ENCODE peak calls at places on chromosomes 7 and 10, in eight cellular contexts. One of them, this sample, is unnamed.

GRCh38 chr10:110207805-110208613 is 604 bp downstream of the MXI1 start:
- DNase-seq in prostate gland: peak; percentile 36
- DNase-seq in naive thymus-derived CD4-positive, alpha-beta T cell: peak; percentile 59
- DNase-seq in lung microvascular endothelial cell: peak; percentile 19
- DNase-seq in stimulated activated CD4-positive, alpha-beta T cell treated with anti-CD3 and anti-CD28 coated beads, Interleukin-15, amount 100 ng/mL, for 1 hour: no peak
- DNase-seq in endothelial cell: peak; percentile 43
- DNase-seq in MV-4-11: peak; percentile 57
- DNase-seq in EL: peak; percentile 43
- DNase-seq in this sample: peak; percentile 54

GRCh38 chr10:102545997-102546396 is 42.2 kb downstream of the SUFU start:
- DNase-seq in prostate gland: no peak
- DNase-seq in naive thymus-derived CD4-positive, alpha-beta T cell: no peak
- DNase-seq in lung microvascular endothelial cell: no peak
- DNase-seq in stimulated activated CD4-positive, alpha-beta T cell treated with anti-CD3 and anti-CD28 coated beads, Interleukin-15, amount 100 ng/mL, for 1 hour: no peak
- DNase-seq in endothelial cell: no peak
- DNase-seq in MV-4-11: no peak
- DNase-seq in EL: no peak
- DNase-seq in this sample: no peak

GRCh38 chr10:23793577-23793976 is 354.7 kb downstream of the OTUD1 start:
- DNase-seq in prostate gland: no peak
- DNase-seq in naive thymus-derived CD4-positive, alpha-beta T cell: no peak
- DNase-seq in lung microvascular endothelial cell: no peak
- DNase-seq in stimulated activated CD4-positive, alpha-beta T cell treated with anti-CD3 and anti-CD28 coated beads, Interleukin-15, amount 100 ng/mL, for 1 hour: no peak
- DNase-seq in endothelial cell: no peak
- DNase-seq in MV-4-11: no peak
- DNase-seq in EL: no peak
- DNase-seq in this sample: no peak

GRCh38 chr10:69071610-69072009 is 16.3 kb upstream of the SRGN start:
- DNase-seq in prostate gland: no peak
- DNase-seq in naive thymus-derived CD4-positive, alpha-beta T cell: no peak
- DNase-seq in lung microvascular endothelial cell: peak; percentile 49
- DNase-seq in stimulated activated CD4-positive, alpha-beta T cell treated with anti-CD3 and anti-CD28 coated beads, Interleukin-15, amount 100 ng/mL, for 1 hour: no peak
- DNase-seq in endothelial cell: no peak
- DNase-seq in MV-4-11: no peak
- DNase-seq in EL: no peak
- DNase-seq in this sample: no peak

GRCh38 chr7:142813262-142813661 is 41.6 kb upstream of the EPHB6 start:
- DNase-seq in prostate gland: no peak
- DNase-seq in naive thymus-derived CD4-positive, alpha-beta T cell: no peak
- DNase-seq in lung microvascular endothelial cell: peak; percentile 13
- DNase-seq in stimulated activated CD4-positive, alpha-beta T cell treated with anti-CD3 and anti-CD28 coated beads, Interleukin-15, amount 100 ng/mL, for 1 hour: no peak
- DNase-seq in endothelial cell: no peak
- DNase-seq in MV-4-11: no peak
- DNase-seq in EL: peak; percentile 81
- DNase-seq in this sample: no peak

GRCh38 chr10:35854661-35855060 is 212.6 kb upstream of the FZD8 start:
- DNase-seq in prostate gland: no peak
- DNase-seq in naive thymus-derived CD4-positive, alpha-beta T cell: no peak
- DNase-seq in lung microvascular endothelial cell: no peak
- DNase-seq in stimulated activated CD4-positive, alpha-beta T cell treated with anti-CD3 and anti-CD28 coated beads, Interleukin-15, amount 100 ng/mL, for 1 hour: no peak
- DNase-seq in endothelial cell: no peak
- DNase-seq in MV-4-11: no peak
- DNase-seq in EL: no peak
- DNase-seq in this sample: no peak

GRCh38 chr10:104255244-104255981 is 721 bp downstream of the GSTO1 start:
- DNase-seq in prostate gland: peak; percentile 15
- DNase-seq in naive thymus-derived CD4-positive, alpha-beta T cell: peak; percentile 25
- DNase-seq in lung microvascular endothelial cell: peak; percentile 96
- DNase-seq in stimulated activated CD4-positive, alpha-beta T cell treated with anti-CD3 and anti-CD28 coated beads, Interleukin-15, amount 100 ng/mL, for 1 hour: no peak
- DNase-seq in endothelial cell: no peak
- DNase-seq in MV-4-11: peak; percentile 79
- DNase-seq in EL: peak; percentile 82
- DNase-seq in this sample: no peak

GRCh38 chr10:103473261-103473671 is 5.8 kb downstream of the CALHM3 start:
- DNase-seq in prostate gland: no peak
- DNase-seq in naive thymus-derived CD4-positive, alpha-beta T cell: no peak
- DNase-seq in lung microvascular endothelial cell: no peak
- DNase-seq in stimulated activated CD4-positive, alpha-beta T cell treated with anti-CD3 and anti-CD28 coated beads, Interleukin-15, amount 100 ng/mL, for 1 hour: no peak
- DNase-seq in endothelial cell: no peak
- DNase-seq in MV-4-11: no peak
- DNase-seq in EL: no peak
- DNase-seq in this sample: no peak

GRCh38 chr7:101243786-101244384 is 996 bp downstream of the FIS1 start:
- DNase-seq in prostate gland: no peak
- DNase-seq in naive thymus-derived CD4-positive, alpha-beta T cell: no peak
- DNase-seq in lung microvascular endothelial cell: peak; percentile 56
- DNase-seq in stimulated activated CD4-positive, alpha-beta T cell treated with anti-CD3 and anti-CD28 coated beads, Interleukin-15, amount 100 ng/mL, for 1 hour: no peak
- DNase-seq in endothelial cell: no peak
- DNase-seq in MV-4-11: peak; percentile 30
- DNase-seq in EL: no peak
- DNase-seq in this sample: no peak

GRCh38 chr10:62380002-62380401 is 5.8 kb downstream of the ZNF365 start:
- DNase-seq in prostate gland: no peak
- DNase-seq in naive thymus-derived CD4-positive, alpha-beta T cell: no peak
- DNase-seq in lung microvascular endothelial cell: peak; percentile 70
- DNase-seq in stimulated activated CD4-positive, alpha-beta T cell treated with anti-CD3 and anti-CD28 coated beads, Interleukin-15, amount 100 ng/mL, for 1 hour: no peak
- DNase-seq in endothelial cell: no peak
- DNase-seq in MV-4-11: no peak
- DNase-seq in EL: peak; percentile 95
- DNase-seq in this sample: no peak

GRCh38 chr10:28571265-28571664 is 38.3 kb downstream of the WAC start:
- DNase-seq in prostate gland: no peak
- DNase-seq in naive thymus-derived CD4-positive, alpha-beta T cell: no peak
- DNase-seq in lung microvascular endothelial cell: no peak
- DNase-seq in stimulated activated CD4-positive, alpha-beta T cell treated with anti-CD3 and anti-CD28 coated beads, Interleukin-15, amount 100 ng/mL, for 1 hour: no peak
- DNase-seq in endothelial cell: no peak
- DNase-seq in MV-4-11: no peak
- DNase-seq in EL: no peak
- DNase-seq in this sample: no peak

GRCh38 chr10:47044741-47045140 is 133.5 kb downstream of the PTPN20 start:
- DNase-seq in prostate gland: no peak
- DNase-seq in naive thymus-derived CD4-positive, alpha-beta T cell: no peak
- DNase-seq in lung microvascular endothelial cell: no peak
- DNase-seq in stimulated activated CD4-positive, alpha-beta T cell treated with anti-CD3 and anti-CD28 coated beads, Interleukin-15, amount 100 ng/mL, for 1 hour: no peak
- DNase-seq in endothelial cell: no peak
- DNase-seq in MV-4-11: no peak
- DNase-seq in EL: no peak
- DNase-seq in this sample: no peak

This sample was measured in CD4-positive, CD25-positive, alpha-beta regulatory T cell.